ENCODE peak calls at places on chromosomes 6 and 20, in six cellular contexts. O is effector CD4-positive, alpha-beta T cell; R is NCI-H1092 treated with DMSO at 0.1 percent for 48 hours; Q is HTR-8/SVneo; D is NCI-H1436; U is WERI-Rb-1. G is an unnamed sample.
A peak's percentile ranks its signal among the peaks of the same experiment; 100 is the strongest.

GRCh38 chr6:22132662-22133061 is 164.2 kb downstream of the PRL start:
- DNase-seq in U (no peak), R (no peak), Q (no peak), D (no peak), O (no peak), G (no peak)

GRCh38 chr6:31738048-31738979 is 1.5 kb upstream of the MSH5 start:
- DNase-seq in R (peak; percentile 90), O (peak; percentile 62), Q (peak; percentile 55), U (no peak), D (peak; percentile 31), G (peak; percentile 39)

GRCh38 chr6:37323568-37323967 is 30.2 kb upstream of the RNF8 start:
- DNase-seq in R (peak; percentile 67), Q (no peak), U (peak; percentile 39), O (no peak), D (no peak), G (no peak)

GRCh38 chr20:258963-259362 is 1.4 kb downstream of the DEFB132 start:
- DNase-seq in Q (peak; percentile 51), R (no peak), D (no peak), U (peak; percentile 24), O (no peak), G (no peak)

GRCh38 chr6:32852018-32852843 is 1.3 kb downstream of the TAP1 start:
- DNase-seq in U (no peak), D (no peak), O (no peak), Q (peak; percentile 5), R (no peak), G (no peak)

GRCh38 chr6:146813554-146813953 is 214.8 kb downstream of the ADGB start:
- DNase-seq in U (no peak), D (no peak), R (no peak), Q (no peak), O (no peak), G (no peak)

GRCh38 chr20:834151-834747 is 734 bp downstream of the FAM110A start:
- DNase-seq in U (no peak), O (no peak), D (no peak), R (no peak), Q (no peak), G (no peak)

GRCh38 chr20:21490105-21490504 is 23.8 kb downstream of the NKX2-2 start:
- DNase-seq in Q (no peak), O (no peak), R (no peak), D (no peak), U (no peak), G (no peak)

GRCh38 chr6:489001-489400 is 97.4 kb downstream of the IRF4 start:
- DNase-seq in O (no peak), D (no peak), U (no peak), Q (no peak), R (no peak), G (no peak)

GRCh38 chr6:160583805-160584204 is 80.3 kb downstream of the LPA start:
- DNase-seq in R (no peak), U (no peak), D (no peak), Q (no peak), O (no peak), G (no peak)

GRCh38 chr6:157635388-157636244 is 187.4 kb upstream of the SNX9 start:
- DNase-seq in U (no peak), R (no peak), O (no peak), Q (no peak), D (no peak), G (no peak)

GRCh38 chr6:82298012-82298411 is 50.5 kb upstream of the IBTK start:
- DNase-seq in D (no peak), R (no peak), U (no peak), O (no peak), Q (peak; percentile 7), G (no peak)

GRCh38 chr6:36129889-36130671 is at the start of gene MAPK13:
- DNase-seq in U (peak; percentile 6), R (peak; percentile 5), D (peak; percentile 33), Q (no peak), O (no peak), G (peak; percentile 43)

GRCh38 chr6:106125925-106126435 is 39.8 kb downstream of the PRDM1 start:
- DNase-seq in Q (no peak), U (no peak), O (no peak), D (no peak), R (no peak), G (peak; percentile 20)

GRCh38 chr6:43258807-43259686 is 15.8 kb downstream of the TTBK1 start:
- DNase-seq in Q (no peak), R (no peak), O (no peak), D (no peak), U (peak; percentile 10), G (no peak)

GRCh38 chr20:8254911-8255582 is 123.0 kb downstream of the PLCB1 start:
- DNase-seq in O (no peak), U (no peak), D (no peak), Q (no peak), R (no peak), G (no peak)

GRCh38 chr20:47929368-47930115 is 144.3 kb upstream of the SULF2 start:
- DNase-seq in R (no peak), U (no peak), O (no peak), Q (peak; percentile 38), D (no peak), G (no peak)

GRCh38 chr20:47118641-47119040 is 224.0 kb downstream of the EYA2 start:
- DNase-seq in O (no peak), Q (no peak), R (no peak), D (no peak), U (no peak), G (no peak)

GRCh38 chr20:58475466-58475865 is 39.7 kb downstream of the APCDD1L start:
- DNase-seq in O (no peak), Q (no peak), D (no peak), R (no peak), U (no peak), G (no peak)

GRCh38 chr6:95017922-95018321 is 559.4 kb upstream of the MANEA start:
- DNase-seq in U (no peak), Q (no peak), O (no peak), D (no peak), R (no peak), G (no peak)

G was measured in T-helper 17 cell.